ENCODE peak calls at places on chromosome 15, in four cellular contexts. One of them, this sample, is unnamed.

GRCh38 chr15:74200394-74200793 is 2.2 kb downstream of the STRA6 start:
- DNase-seq in brain microvascular endothelial cell: peak
- DNase-seq in astrocyte of the spinal cord: peak
- DNase-seq in uterus: peak
- DNase-seq in this sample: peak

GRCh38 chr15:77821188-77821958 is 188.7 kb upstream of the LINGO1 start:
- DNase-seq in brain microvascular endothelial cell: peak
- DNase-seq in astrocyte of the spinal cord: peak
- DNase-seq in uterus: no peak
- DNase-seq in this sample: peak

GRCh38 chr15:59532770-59533379 is 78.7 kb upstream of the GCNT3 start:
- DNase-seq in brain microvascular endothelial cell: peak
- DNase-seq in astrocyte of the spinal cord: peak
- DNase-seq in uterus: no peak
- DNase-seq in this sample: peak

GRCh38 chr15:48062476-48062875 is 58.3 kb upstream of the SLC24A5 start:
- DNase-seq in brain microvascular endothelial cell: peak
- DNase-seq in astrocyte of the spinal cord: peak
- DNase-seq in uterus: no peak
- DNase-seq in this sample: no peak

GRCh38 chr15:68767833-68768232 is 52.9 kb downstream of the ANP32A start:
- DNase-seq in brain microvascular endothelial cell: no peak
- DNase-seq in astrocyte of the spinal cord: no peak
- DNase-seq in uterus: no peak
- DNase-seq in this sample: no peak

GRCh38 chr15:82798104-82798503 is 7.8 kb downstream of the FSD2 start:
- DNase-seq in brain microvascular endothelial cell: no peak
- DNase-seq in astrocyte of the spinal cord: no peak
- DNase-seq in uterus: no peak
- DNase-seq in this sample: no peak

GRCh38 chr15:39130556-39131379 is 450.1 kb upstream of the THBS1 start:
- DNase-seq in brain microvascular endothelial cell: no peak
- DNase-seq in astrocyte of the spinal cord: no peak
- DNase-seq in uterus: no peak
- DNase-seq in this sample: peak

GRCh38 chr15:40906947-40907802 is 12.9 kb downstream of the VPS18 start:
- DNase-seq in brain microvascular endothelial cell: no peak
- DNase-seq in astrocyte of the spinal cord: no peak
- DNase-seq in uterus: no peak
- DNase-seq in this sample: no peak

GRCh38 chr15:75672646-75673425 is 25.1 kb downstream of the SNX33 start:
- DNase-seq in brain microvascular endothelial cell: peak
- DNase-seq in astrocyte of the spinal cord: peak
- DNase-seq in uterus: peak
- DNase-seq in this sample: peak

DNA sequence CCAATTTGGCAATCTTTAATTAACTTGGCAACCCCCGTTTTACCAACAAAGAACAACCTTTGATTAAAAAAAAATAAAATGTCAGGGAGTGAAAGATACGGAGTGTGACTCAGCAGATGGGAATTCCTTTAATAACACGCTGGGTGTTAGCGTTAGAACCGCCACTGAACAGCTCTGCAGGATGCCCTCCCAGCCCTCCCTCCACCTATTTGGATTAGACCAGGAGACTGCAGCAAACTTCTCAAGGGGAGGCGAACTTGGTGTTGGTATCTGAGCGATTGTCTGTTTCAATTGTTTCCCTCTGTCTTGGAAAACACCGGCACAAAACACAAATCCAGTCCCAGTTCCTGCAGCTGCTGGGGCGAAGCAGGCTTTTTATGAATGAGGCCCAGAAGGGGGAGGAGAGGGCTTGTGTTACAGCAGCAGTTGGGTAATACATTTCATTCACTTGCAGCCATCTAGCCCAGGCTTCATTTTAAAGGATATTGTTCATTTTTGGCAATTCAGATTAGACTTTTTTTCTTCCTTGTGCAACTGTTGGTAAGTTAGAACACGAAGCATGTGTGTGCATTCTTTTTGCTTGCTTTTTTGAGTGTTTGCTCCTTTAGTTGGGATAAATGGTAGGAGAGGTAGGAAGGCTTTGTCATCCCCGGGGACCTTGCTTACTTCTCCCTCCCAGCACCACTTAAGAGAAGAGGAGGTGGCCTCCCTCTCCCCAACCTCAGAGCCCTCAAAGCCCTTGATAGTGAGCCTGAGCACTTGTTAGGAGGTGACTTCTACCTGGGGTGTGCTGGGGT is 152.3 kb downstream of the IGF1R start:
- DNase-seq in brain microvascular endothelial cell: peak
- DNase-seq in astrocyte of the spinal cord: peak
- DNase-seq in uterus: peak
- DNase-seq in this sample: peak
- H3K4me3 ChIP-seq in brain microvascular endothelial cell: peak
- H3K4me3 ChIP-seq in astrocyte of the spinal cord: no peak
- H3K4me3 ChIP-seq in uterus: no peak
- H3K4me3 ChIP-seq in this sample: no peak

DNA sequence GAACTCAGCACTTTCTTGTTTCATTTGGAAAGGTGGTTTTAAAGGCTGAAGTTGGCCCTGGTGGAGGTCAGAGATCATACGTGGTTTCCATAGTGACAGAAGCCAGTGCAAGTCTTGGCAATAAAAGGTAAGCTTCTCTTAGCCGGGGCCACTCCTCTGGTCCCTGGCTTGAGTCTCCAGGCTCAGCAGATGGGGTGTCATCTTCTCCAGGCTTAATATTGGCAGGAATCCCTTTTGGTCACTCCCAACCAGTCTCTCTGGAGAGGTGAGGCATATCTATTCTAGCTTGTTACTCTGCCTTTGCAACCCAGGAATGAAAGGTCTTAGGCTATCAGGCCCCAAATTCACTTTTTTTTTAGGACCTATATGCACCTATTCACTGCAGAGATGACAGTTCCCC is 4.8 kb downstream of the CYP19A1 start:
- DNase-seq in brain microvascular endothelial cell: no peak
- DNase-seq in astrocyte of the spinal cord: no peak
- DNase-seq in uterus: no peak
- DNase-seq in this sample: no peak
- H3K4me3 ChIP-seq in brain microvascular endothelial cell: no peak
- H3K4me3 ChIP-seq in astrocyte of the spinal cord: no peak
- H3K4me3 ChIP-seq in uterus: no peak
- H3K4me3 ChIP-seq in this sample: no peak

GRCh38 chr15:64892850-64893403 is 18.8 kb upstream of the ANKDD1A start:
- DNase-seq in brain microvascular endothelial cell: no peak
- DNase-seq in astrocyte of the spinal cord: no peak
- DNase-seq in uterus: no peak
- DNase-seq in this sample: no peak
- H3K4me3 ChIP-seq in brain microvascular endothelial cell: no peak
- H3K4me3 ChIP-seq in astrocyte of the spinal cord: no peak
- H3K4me3 ChIP-seq in uterus: no peak
- H3K4me3 ChIP-seq in this sample: no peak

GRCh38 chr15:43923553-43923952 is 96.8 kb downstream of the WDR76 start:
- DNase-seq in brain microvascular endothelial cell: no peak
- DNase-seq in astrocyte of the spinal cord: no peak
- DNase-seq in uterus: no peak
- DNase-seq in this sample: no peak

GRCh38 chr15:43922021-43922420 is 95.2 kb downstream of the WDR76 start:
- DNase-seq in brain microvascular endothelial cell: peak
- DNase-seq in astrocyte of the spinal cord: no peak
- DNase-seq in uterus: no peak
- DNase-seq in this sample: peak

GRCh38 chr15:43918717-43919116 is 91.9 kb downstream of the WDR76 start:
- DNase-seq in brain microvascular endothelial cell: no peak
- DNase-seq in astrocyte of the spinal cord: no peak
- DNase-seq in uterus: no peak
- DNase-seq in this sample: no peak

GRCh38 chr15:43920815-43921214 is 94.0 kb downstream of the WDR76 start:
- DNase-seq in brain microvascular endothelial cell: peak
- DNase-seq in astrocyte of the spinal cord: peak
- DNase-seq in uterus: no peak
- DNase-seq in this sample: no peak

GRCh38 chr15:43920201-43920600 is 93.4 kb downstream of the WDR76 start:
- DNase-seq in brain microvascular endothelial cell: no peak
- DNase-seq in astrocyte of the spinal cord: no peak
- DNase-seq in uterus: no peak
- DNase-seq in this sample: no peak
- H3K4me3 ChIP-seq in brain microvascular endothelial cell: no peak
- H3K4me3 ChIP-seq in astrocyte of the spinal cord: no peak
- H3K4me3 ChIP-seq in uterus: no peak
- H3K4me3 ChIP-seq in this sample: no peak

DNA sequence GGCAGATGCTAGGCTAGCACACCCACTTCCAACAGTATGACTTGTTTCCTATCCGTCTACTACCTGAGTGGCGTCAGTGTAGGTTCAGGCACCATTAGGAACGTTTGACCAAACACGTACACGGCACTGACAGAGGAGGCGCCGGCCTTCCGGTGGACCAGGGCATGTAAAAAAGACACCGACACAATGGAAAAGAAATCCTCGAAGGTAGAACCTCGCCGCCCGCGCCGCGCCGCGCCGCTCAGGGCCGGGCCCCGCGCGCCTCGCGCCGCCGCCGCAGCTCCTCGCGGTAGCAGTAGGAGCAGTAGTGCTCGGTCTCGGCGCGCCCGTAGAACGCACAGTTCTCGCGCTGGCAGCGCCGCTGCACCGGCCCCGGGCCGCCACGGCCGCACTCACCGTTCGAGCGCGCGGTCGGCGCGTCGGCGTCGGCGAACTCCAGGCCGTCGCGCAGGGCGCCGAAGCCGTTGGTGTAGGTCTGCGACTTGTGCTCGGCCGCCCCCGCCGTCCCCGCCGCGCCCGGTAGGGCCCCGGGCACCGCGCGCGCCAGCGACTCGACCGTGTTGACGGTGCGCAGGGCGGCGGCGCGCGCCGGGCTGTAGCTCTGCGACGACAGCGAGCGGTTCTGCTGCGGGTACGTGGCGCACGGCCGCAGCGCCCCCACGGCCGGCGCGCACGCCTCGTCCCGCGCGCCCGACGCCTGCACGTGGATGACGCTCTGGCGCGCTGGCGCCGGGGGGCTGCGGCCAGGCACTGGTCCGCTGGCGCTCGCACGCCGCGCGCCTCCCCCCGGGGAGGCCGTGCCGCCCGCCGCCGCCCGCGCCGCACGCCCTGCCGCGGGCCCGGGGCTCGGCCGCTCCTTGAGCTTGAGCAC is 156.7 kb downstream of the KLF13 start:
- DNase-seq in brain microvascular endothelial cell: no peak
- DNase-seq in astrocyte of the spinal cord: no peak
- DNase-seq in uterus: no peak
- DNase-seq in this sample: peak
- H3K4me3 ChIP-seq in brain microvascular endothelial cell: no peak
- H3K4me3 ChIP-seq in astrocyte of the spinal cord: no peak
- H3K4me3 ChIP-seq in uterus: no peak
- H3K4me3 ChIP-seq in this sample: no peak

DNA sequence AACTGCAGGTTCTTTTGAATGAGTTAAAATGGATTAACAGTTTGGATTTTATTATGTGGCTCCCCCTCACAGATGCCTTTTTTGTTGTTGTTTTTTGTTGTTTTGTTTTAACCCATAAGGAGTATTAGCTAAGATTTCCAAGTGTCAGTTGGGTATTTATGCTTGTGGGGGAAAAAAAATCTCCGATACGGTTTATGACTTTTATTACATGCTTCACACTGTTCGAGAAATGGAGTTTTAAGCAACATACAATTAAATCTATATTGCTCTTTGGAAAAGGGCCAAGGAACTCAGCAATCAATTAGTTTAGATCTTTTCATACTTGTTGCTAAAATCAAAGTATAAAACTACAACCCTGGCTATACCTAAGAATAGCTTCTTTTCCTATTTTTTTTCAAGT is 15.9 kb downstream of the NR2F2 start:
- DNase-seq in brain microvascular endothelial cell: no peak
- DNase-seq in astrocyte of the spinal cord: peak
- DNase-seq in uterus: no peak
- DNase-seq in this sample: no peak
- H3K4me3 ChIP-seq in brain microvascular endothelial cell: peak
- H3K4me3 ChIP-seq in astrocyte of the spinal cord: peak
- H3K4me3 ChIP-seq in uterus: peak
- H3K4me3 ChIP-seq in this sample: peak

This sample was measured in foreskin fibroblast.